ENCODE peak calls at places on chromosomes 11 and 22, in nine cellular contexts. B, H, V, L, K, Z, U, C and I are unnamed samples.

GRCh38 chr22:32338757-32339156 is 18.9 kb upstream of the RFPL3 start:
- DNase-seq in B (no peak), H (no peak), V (no peak), L (no peak), K (peak), Z (no peak), U (no peak), C (no peak), I (no peak)

GRCh38 chr11:76763573-76764348 is 19.4 kb upstream of the TSKU start:
- DNase-seq in B (no peak), H (peak), V (no peak), L (no peak), K (no peak), Z (no peak), U (no peak), C (peak), I (no peak)

GRCh38 chr11:116144387-116144958 is 628.3 kb downstream of the BUD13 start:
- DNase-seq in B (peak), H (no peak), V (peak), L (peak), K (no peak), Z (no peak), U (no peak), C (no peak), I (no peak)

GRCh38 chr11:44622190-44622650 is 56.8 kb downstream of the CD82 start:
- DNase-seq in B (peak), H (peak), V (no peak), L (no peak), K (no peak), Z (no peak), U (no peak), C (no peak), I (peak)

GRCh38 chr22:23847991-23848864 is 9.4 kb upstream of the DERL3 start:
- DNase-seq in B (peak), H (no peak), V (peak), L (peak), K (no peak), Z (no peak), U (no peak), C (no peak), I (no peak)

GRCh38 chr11:84022221-84022620 is 736.1 kb upstream of the CCDC90B start:
- DNase-seq in B (peak), H (no peak), V (peak), L (no peak), K (no peak), Z (no peak), U (no peak), C (peak), I (no peak)

GRCh38 chr11:69215784-69216415 is 60.2 kb downstream of the SMIM38 start:
- DNase-seq in B (no peak), H (no peak), V (no peak), L (no peak), K (no peak), Z (no peak), U (no peak), C (no peak), I (no peak)

GRCh38 chr11:67441731-67442401 is 1.4 kb downstream of the CORO1B start:
- DNase-seq in B (no peak), H (no peak), V (no peak), L (no peak), K (no peak), Z (no peak), U (no peak), C (no peak), I (no peak)

GRCh38 chr11:6610591-6610990 is 1.4 kb downstream of the TAF10 start:
- DNase-seq in B (no peak), H (no peak), V (no peak), L (no peak), K (no peak), Z (no peak), U (no peak), C (no peak), I (no peak)

GRCh38 chr11:125649465-125650166 is 24.7 kb downstream of the CHEK1 start:
- DNase-seq in B (no peak), H (no peak), V (no peak), L (no peak), K (no peak), Z (no peak), U (no peak), C (no peak), I (no peak)

GRCh38 chr11:11382858-11383532 is 29.9 kb upstream of the CSNK2A3 start:
- DNase-seq in B (no peak), H (no peak), V (peak), L (no peak), K (no peak), Z (no peak), U (no peak), C (no peak), I (no peak)

GRCh38 chr11:73234403-73235181 is 16.5 kb downstream of the P2RY2 start:
- DNase-seq in B (no peak), H (no peak), V (no peak), L (no peak), K (no peak), Z (no peak), U (no peak), C (no peak), I (no peak)

GRCh38 chr11:38208951-38209350 is 1610.9 kb upstream of the RAG2 start:
- DNase-seq in B (no peak), H (no peak), V (no peak), L (no peak), K (no peak), Z (no peak), U (no peak), C (no peak), I (no peak)

GRCh38 chr11:1854949-1855885 is 2.3 kb downstream of the LSP1 start:
- DNase-seq in B (no peak), H (no peak), V (no peak), L (no peak), K (no peak), Z (no peak), U (no peak), C (no peak), I (no peak)

GRCh38 chr11:34789196-34789834 is 126.9 kb downstream of the APIP start:
- DNase-seq in B (no peak), H (no peak), V (no peak), L (no peak), K (no peak), Z (no peak), U (no peak), C (no peak), I (no peak)

GRCh38 chr22:27677895-27678458 is 123.6 kb downstream of the MN1 start:
- DNase-seq in B (no peak), H (no peak), V (no peak), L (no peak), K (no peak), Z (no peak), U (no peak), C (no peak), I (no peak)

GRCh38 chr11:1650034-1650917 is 20.7 kb downstream of the KRTAP5-5 start:
- DNase-seq in B (no peak), H (no peak), V (no peak), L (peak), K (no peak), Z (no peak), U (no peak), C (no peak), I (no peak)

GRCh38 chr11:17343907-17344306 is 7.7 kb upstream of the NCR3LG1 start:
- DNase-seq in B (no peak), H (no peak), V (no peak), L (peak), K (peak), Z (no peak), U (no peak), C (no peak), I (no peak)

GRCh38 chr11:92941676-92942571 is 27.5 kb upstream of the MTNR1B start:
- DNase-seq in B (peak), H (peak), V (peak), L (peak), K (peak), Z (no peak), U (no peak), C (peak), I (no peak)

GRCh38 chr11:76666408-76666807 is 4.1 kb downstream of the LRRC32 start:
- DNase-seq in B (peak), H (no peak), V (peak), L (no peak), K (no peak), Z (peak), U (no peak), C (no peak), I (peak)

GRCh38 chr11:6746086-6746618 is 25.6 kb downstream of the OR2AG2 start:
- DNase-seq in B (no peak), H (no peak), V (no peak), L (no peak), K (no peak), Z (no peak), U (peak), C (no peak), I (no peak)